ENCODE peak calls at places on chromosomes 11 and 22, in five cellular contexts. X is H1, D is HepG2, U is NT2/D1, G is GM12878. W is an unnamed sample.

GRCh38 chr22:39363751-39364484 is 14.1 kb downstream of the SYNGR1 start:
- DNase-seq in G (no peak), D (no peak), X (no peak), U (no peak), W (no peak)

GRCh38 chr11:33928564-33928963 is 36.7 kb upstream of the LMO2 start:
- DNase-seq in G (no peak), U (no peak), D (no peak), X (no peak), W (no peak)

GRCh38 chr11:25860677-25861445 is 471.1 kb upstream of the ANO3 start:
- DNase-seq in D (no peak), X (no peak), U (no peak), G (no peak), W (no peak)

GRCh38 chr11:15675683-15676082 is 561.0 kb downstream of the INSC start:
- DNase-seq in D (no peak), X (no peak), U (no peak), G (no peak), W (no peak)

GRCh38 chr11:70545626-70545945 is 147.3 kb downstream of the CTTN start:
- DNase-seq in G (no peak), X (no peak), D (no peak), U (no peak), W (no peak)

GRCh38 chr11:83724704-83725114 is 438.5 kb upstream of the CCDC90B start:
- DNase-seq in D (no peak), G (no peak), X (peak), U (peak), W (no peak)

GRCh38 chr11:12164061-12165014 is 53.9 kb downstream of the MICAL2 start:
- DNase-seq in G (no peak), U (peak), D (no peak), X (no peak), W (no peak)

GRCh38 chr22:35113341-35113740 is 47.4 kb downstream of the ISX start:
- DNase-seq in X (no peak), D (no peak), G (no peak), U (no peak), W (no peak)

GRCh38 chr11:134677338-134677948 is 265.4 kb upstream of the B3GAT1 start:
- DNase-seq in X (no peak), U (no peak), D (no peak), G (no peak), W (no peak)

GRCh38 chr22:29311468-29312217 is 3.9 kb downstream of the RASL10A start:
- DNase-seq in D (no peak), X (no peak), G (no peak), U (no peak), W (no peak)
- TF ChIP-seq SUZ12 in D (no peak), X (no peak), G (no peak), U (no peak), W (no peak)

DNA sequence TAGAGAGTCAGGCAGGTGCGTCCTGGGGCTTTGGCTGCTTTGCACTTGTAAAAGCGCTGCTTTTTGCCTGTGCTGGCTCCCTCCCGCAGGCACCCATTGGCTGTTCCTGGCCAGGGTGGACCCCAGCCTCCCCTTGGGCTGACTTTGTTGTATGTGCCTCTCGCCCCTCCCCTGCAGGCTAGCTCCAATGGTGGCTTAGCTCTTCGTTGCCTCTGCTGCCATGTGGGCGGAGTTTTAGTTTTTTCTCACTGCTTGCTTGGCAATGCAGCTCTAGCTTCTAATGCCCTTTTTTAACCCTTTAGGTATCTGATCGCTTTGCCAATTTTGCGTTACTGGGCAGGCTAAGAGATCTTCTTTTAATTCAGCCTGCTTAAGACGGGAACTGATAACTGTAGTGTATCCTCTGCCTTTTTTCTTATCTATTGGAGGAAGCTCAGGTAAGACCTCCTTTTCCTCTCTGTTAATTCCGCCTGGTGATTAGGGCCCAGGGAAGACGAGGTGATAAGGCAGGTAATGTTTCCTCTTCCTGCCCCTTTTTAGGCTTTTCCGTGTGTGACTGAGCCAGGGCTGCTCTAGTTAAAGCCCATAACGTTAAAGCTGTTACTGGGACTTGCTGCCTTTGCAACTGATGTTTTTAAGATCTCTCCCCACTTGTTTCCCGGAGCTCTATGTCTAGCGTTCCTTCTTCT is 11.8 kb upstream of the GLYATL1 start:
- DNase-seq in U (peak), X (peak), G (no peak), D (peak), W (peak)
- TF ChIP-seq SUZ12 in U (no peak), X (no peak), G (no peak), D (no peak), W (no peak)

GRCh38 chr11:2577071-2578005 is 122.5 kb downstream of the KCNQ1OT1 start:
- DNase-seq in X (no peak), D (no peak), G (no peak), U (no peak), W (no peak)
- TF ChIP-seq SUZ12 in X (no peak), D (no peak), G (no peak), U (no peak), W (no peak)

GRCh38 chr22:37518509-37519267 is 527 bp downstream of the CARD10 start:
- DNase-seq in G (no peak), X (no peak), U (no peak), D (no peak), W (peak)
- TF ChIP-seq SUZ12 in G (no peak), X (peak), U (no peak), D (no peak), W (no peak)

GRCh38 chr22:16989915-16990314 is 18.1 kb downstream of the GAB4 start:
- DNase-seq in U (no peak), D (no peak), X (no peak), G (no peak), W (no peak)
- TF ChIP-seq SUZ12 in U (no peak), D (no peak), X (no peak), G (no peak), W (no peak)

GRCh38 chr11:87421422-87421821 is 383.7 kb downstream of the TMEM135 start:
- DNase-seq in G (peak), X (peak), U (peak), D (peak), W (peak)
- TF ChIP-seq SUZ12 in G (no peak), X (no peak), U (no peak), D (no peak), W (no peak)

DNA sequence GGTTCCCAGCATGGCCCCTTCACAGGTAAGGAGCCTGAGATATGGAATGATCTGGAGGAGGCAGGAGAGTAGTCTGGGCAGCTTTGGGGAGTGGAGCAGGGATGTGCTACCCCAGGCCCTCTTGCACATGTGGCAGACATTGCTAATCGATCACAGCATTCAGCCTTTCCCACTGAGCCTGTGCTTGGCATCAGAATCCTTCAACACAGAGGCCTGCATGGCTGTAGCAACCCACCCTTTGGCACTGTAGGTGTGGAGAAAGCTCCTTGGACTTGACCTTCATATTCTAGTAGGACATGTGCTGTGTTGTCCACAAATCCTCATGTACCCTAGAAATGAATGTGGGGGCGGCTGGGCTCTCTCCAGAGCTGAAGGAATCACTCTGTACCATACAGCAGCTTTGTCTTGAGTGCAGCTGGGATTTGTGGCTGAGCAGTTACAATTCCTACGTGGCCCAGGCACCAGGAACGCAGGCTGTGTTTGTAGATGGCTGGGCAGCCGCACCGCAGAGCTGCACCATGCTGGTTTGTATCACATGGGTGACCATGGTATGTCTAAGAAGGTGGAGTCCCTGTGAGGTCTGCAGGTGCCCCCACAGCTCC is 21.8 kb upstream of the PPP6R3 start:
- DNase-seq in D (no peak), U (no peak), G (no peak), X (no peak), W (no peak)
- TF ChIP-seq SUZ12 in D (no peak), U (no peak), G (no peak), X (no peak), W (no peak)

W was measured in HEK293T.